ENCODE peak calls at places on chromosomes 2 and 18, in seven cellular contexts. Q, U, K, P, S, Y and R are unnamed samples.

GRCh38 chr2:1893856-1894255 is 149.5 kb upstream of the PXDN start:
- DNase-seq in Q (no peak), U (no peak), K (no peak), P (no peak), S (no peak), Y (no peak), R (no peak)

GRCh38 chr2:37000273-37000780 is 34.0 kb upstream of the STRN start:
- DNase-seq in Q (no peak), U (no peak), K (peak), P (no peak), S (no peak), Y (no peak), R (no peak)

GRCh38 chr2:150076281-150076680 is 411.2 kb downstream of the RND3 start:
- DNase-seq in Q (no peak), U (no peak), K (peak), P (peak), S (no peak), Y (no peak), R (peak)

GRCh38 chr2:202671317-202672035 is 36.7 kb downstream of the FAM117B start:
- DNase-seq in Q (no peak), U (no peak), K (peak), P (no peak), S (no peak), Y (no peak), R (no peak)

GRCh38 chr2:69017080-69017479 is 4.1 kb downstream of the ANTXR1 start:
- DNase-seq in Q (no peak), U (no peak), K (peak), P (peak), S (no peak), Y (peak), R (peak)

GRCh38 chr2:77161009-77161408 is 361.2 kb downstream of the LRRTM4 start:
- DNase-seq in Q (no peak), U (no peak), K (peak), P (no peak), S (no peak), Y (no peak), R (no peak)

GRCh38 chr2:45616663-45617411 is 5.8 kb upstream of the SRBD1 start:
- DNase-seq in Q (no peak), U (no peak), K (peak), P (peak), S (no peak), Y (no peak), R (peak)

GRCh38 chr18:13813271-13813849 is 10.6 kb upstream of the MC5R start:
- DNase-seq in Q (peak), U (no peak), K (peak), P (peak), S (peak), Y (peak), R (peak)

GRCh38 chr2:182077451-182078142 is 91.9 kb downstream of the PPP1R1C start:
- DNase-seq in Q (no peak), U (no peak), K (peak), P (peak), S (peak), Y (peak), R (peak)

GRCh38 chr2:226115102-226115831 is 684.4 kb downstream of the IRS1 start:
- DNase-seq in Q (no peak), U (no peak), K (peak), P (peak), S (no peak), Y (no peak), R (peak)

GRCh38 chr2:158893057-158893456 is 75.4 kb upstream of the TANC1 start:
- DNase-seq in Q (no peak), U (no peak), K (peak), P (peak), S (no peak), Y (no peak), R (peak)

GRCh38 chr2:238700122-238700457 is 147.8 kb upstream of the TWIST2 start:
- DNase-seq in Q (peak), U (peak), K (peak), P (peak), S (peak), Y (no peak), R (peak)

GRCh38 chr18:46588971-46589660 is 67.9 kb downstream of the LOXHD1 start:
- DNase-seq in Q (no peak), U (no peak), K (no peak), P (no peak), S (no peak), Y (no peak), R (no peak)

GRCh38 chr2:235498556-235499305 is 4.9 kb downstream of the AGAP1 start:
- DNase-seq in Q (no peak), U (no peak), K (peak), P (no peak), S (no peak), Y (no peak), R (no peak)

GRCh38 chr2:235499306-235499812 is 5.5 kb downstream of the AGAP1 start:
- DNase-seq in Q (no peak), U (no peak), K (no peak), P (no peak), S (no peak), Y (no peak), R (no peak)

GRCh38 chr2:235500761-235501662 is 7.2 kb downstream of the AGAP1 start:
- DNase-seq in Q (no peak), U (no peak), K (peak), P (peak), S (no peak), Y (no peak), R (peak)

GRCh38 chr2:235500110-235500760 is 6.4 kb downstream of the AGAP1 start:
- DNase-seq in Q (no peak), U (no peak), K (no peak), P (no peak), S (no peak), Y (no peak), R (no peak)

DNA sequence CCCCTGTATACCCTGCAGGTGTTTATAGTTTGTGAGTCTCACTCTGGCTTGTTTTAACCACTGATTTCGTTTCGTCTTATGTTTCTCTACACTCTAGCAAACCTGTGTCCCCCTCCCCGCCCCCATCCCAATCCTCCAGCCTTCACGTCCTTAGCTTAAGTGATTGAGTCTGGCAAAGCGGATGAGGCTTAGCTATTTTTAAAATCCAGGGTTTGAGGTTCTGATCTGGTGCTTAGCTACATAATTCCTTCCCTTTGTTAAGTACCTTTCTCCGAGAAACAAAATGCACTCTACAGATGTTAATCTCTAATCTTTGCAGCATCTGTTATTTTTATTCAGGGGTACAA is 7.8 kb downstream of the AGAP1 start:
- DNase-seq in Q (no peak), U (no peak), K (no peak), P (no peak), S (no peak), Y (peak), R (peak)
- H3K4me3 ChIP-seq in Q (peak), U (no peak), K (no peak), P (no peak), S (no peak), Y (peak), R (peak)

GRCh38 chr2:9820020-9820973 is 23.0 kb upstream of the TAF1B start:
- DNase-seq in Q (no peak), U (no peak), K (peak), P (peak), S (no peak), Y (no peak), R (peak)

GRCh38 chr2:9819551-9819950 is 23.7 kb upstream of the TAF1B start:
- DNase-seq in Q (no peak), U (no peak), K (no peak), P (no peak), S (no peak), Y (no peak), R (no peak)

GRCh38 chr2:9824956-9825720 is 18.1 kb upstream of the TAF1B start:
- DNase-seq in Q (no peak), U (no peak), K (peak), P (no peak), S (no peak), Y (no peak), R (no peak)

GRCh38 chr2:9824441-9824840 is 18.8 kb upstream of the TAF1B start:
- DNase-seq in Q (no peak), U (no peak), K (no peak), P (no peak), S (no peak), Y (no peak), R (no peak)

GRCh38 chr2:9821805-9822445 is 21.3 kb upstream of the TAF1B start:
- DNase-seq in Q (no peak), U (no peak), K (no peak), P (no peak), S (no peak), Y (no peak), R (no peak)
- TF ChIP-seq CTCF in Q (no peak), U (no peak), K (no peak), P (no peak), S (no peak), Y (no peak), R (no peak)

GRCh38 chr18:59264651-59265245 is 8.5 kb downstream of the RAX start:
- DNase-seq in Q (no peak), U (no peak), K (no peak), P (no peak), S (no peak), Y (no peak), R (no peak)

GRCh38 chr18:59264136-59264571 is 9.1 kb downstream of the RAX start:
- DNase-seq in Q (no peak), U (no peak), K (no peak), P (no peak), S (no peak), Y (no peak), R (no peak)

GRCh38 chr18:59266459-59266858 is 6.8 kb downstream of the RAX start:
- DNase-seq in Q (no peak), U (no peak), K (no peak), P (no peak), S (no peak), Y (no peak), R (no peak)

GRCh38 chr18:59266019-59266369 is 7.3 kb downstream of the RAX start:
- DNase-seq in Q (no peak), U (no peak), K (no peak), P (no peak), S (no peak), Y (no peak), R (no peak)

DNA sequence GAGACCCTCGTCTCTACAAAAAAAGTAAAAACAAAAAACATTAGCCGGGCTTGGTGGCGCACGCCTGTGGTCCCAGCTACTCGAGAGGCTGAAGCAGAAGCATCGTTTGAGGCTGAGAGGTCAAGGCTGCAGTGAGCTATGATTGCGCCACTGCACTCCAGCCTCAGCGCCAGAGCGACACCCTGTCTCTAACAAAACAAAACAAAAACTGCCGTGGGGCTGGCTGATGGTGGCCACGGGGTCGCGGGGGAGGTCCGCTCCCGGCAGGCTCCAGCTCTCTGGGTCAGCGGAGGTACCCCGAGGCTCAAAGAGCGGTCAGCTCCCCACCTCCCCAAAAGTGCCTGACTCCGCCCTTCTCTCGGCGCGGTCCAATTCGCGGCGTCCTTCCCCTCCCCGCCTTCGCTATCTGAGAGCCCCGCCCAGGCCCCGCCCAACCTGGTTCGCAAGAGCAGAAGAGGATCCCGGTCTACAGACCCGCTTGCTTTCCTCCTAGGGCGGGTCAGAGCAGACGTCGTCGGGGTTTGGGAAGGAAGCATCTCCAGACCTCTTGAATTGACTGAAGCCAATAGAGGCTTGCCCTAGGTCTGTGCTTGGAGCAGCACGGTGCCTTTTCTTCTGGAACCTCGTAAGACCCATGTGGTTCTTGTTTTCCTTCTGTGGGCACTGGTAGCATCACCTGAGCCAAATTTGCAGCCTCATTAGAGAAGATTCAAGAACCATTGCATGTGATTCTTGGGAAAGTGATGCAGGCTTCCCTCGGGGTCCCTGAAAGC is 7.8 kb downstream of the RAX start:
- DNase-seq in Q (no peak), U (no peak), K (no peak), P (no peak), S (no peak), Y (no peak), R (no peak)
- H3K4me3 ChIP-seq in Q (no peak), U (no peak), K (no peak), P (peak), S (no peak), Y (peak), R (peak)

GRCh38 chr2:185738679-185739472 is at the start of gene FSIP2:
- DNase-seq in Q (peak), U (peak), K (peak), P (peak), S (peak), Y (peak), R (peak)
- TF ChIP-seq CTCF in Q (peak), U (peak), K (peak), P (peak), S (peak), Y (peak), R (peak)

GRCh38 chr2:230907361-230908093 is 17.5 kb downstream of the GPR55 start:
- DNase-seq in Q (no peak), U (no peak), K (no peak), P (no peak), S (peak), Y (no peak), R (no peak)

GRCh38 chr2:230906471-230907230 is 18.4 kb downstream of the GPR55 start:
- DNase-seq in Q (no peak), U (no peak), K (no peak), P (no peak), S (peak), Y (peak), R (no peak)

GRCh38 chr2:230909841-230910545 is 15.0 kb downstream of the GPR55 start:
- DNase-seq in Q (no peak), U (no peak), K (no peak), P (no peak), S (no peak), Y (no peak), R (no peak)

GRCh38 chr2:230908595-230909191 is 16.3 kb downstream of the GPR55 start:
- DNase-seq in Q (peak), U (no peak), K (peak), P (peak), S (peak), Y (no peak), R (peak)

DNA sequence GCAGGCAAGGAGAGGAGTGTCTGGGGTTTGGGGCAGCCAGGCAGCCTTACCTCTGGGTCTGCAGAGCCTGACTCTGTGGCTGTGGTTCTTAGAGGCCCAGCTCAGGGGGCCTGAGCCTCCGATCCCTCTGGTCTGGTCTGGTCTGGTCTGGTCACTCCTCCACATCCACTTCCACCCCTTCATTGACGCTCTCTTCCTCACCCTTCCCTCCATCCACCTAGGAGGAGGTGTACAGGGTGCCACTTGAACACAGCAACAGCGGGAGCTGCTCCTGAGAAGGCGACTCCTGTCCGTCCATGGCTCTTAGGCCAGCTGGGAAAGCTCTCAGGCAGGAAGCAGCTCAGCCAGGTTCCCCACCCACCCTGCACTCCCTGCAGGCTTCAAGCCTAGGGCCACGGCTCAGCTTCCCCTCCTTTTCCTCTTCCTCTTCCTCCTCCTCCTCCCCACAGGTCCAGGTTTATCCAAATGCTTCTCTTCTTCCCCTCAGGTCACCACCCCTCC is 16.9 kb downstream of the GPR55 start:
- DNase-seq in Q (no peak), U (no peak), K (no peak), P (no peak), S (peak), Y (no peak), R (no peak)
- H3K4me3 ChIP-seq in Q (peak), U (no peak), K (peak), P (no peak), S (no peak), Y (no peak), R (no peak)

DNA sequence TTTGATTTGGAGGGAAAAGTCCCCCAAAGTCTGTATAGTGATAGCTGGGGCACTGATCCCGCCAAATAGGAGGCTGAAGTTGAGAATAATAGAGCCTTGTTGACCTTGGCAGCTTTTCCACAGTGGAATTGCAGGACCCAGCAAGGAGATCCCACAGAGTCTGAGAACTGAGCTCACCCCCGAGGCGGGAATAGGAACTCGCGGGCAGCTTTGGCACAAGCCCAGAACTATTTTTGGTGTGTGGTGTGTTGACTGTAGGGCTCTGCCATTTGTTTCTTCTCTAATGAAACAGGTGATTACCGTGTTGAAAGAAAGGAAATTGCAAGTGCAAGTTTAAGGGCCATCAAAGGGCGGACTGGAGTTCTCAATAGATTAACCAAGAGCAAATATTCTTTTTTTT is 34.0 kb downstream of the SH3RF3 start:
- DNase-seq in Q (peak), U (no peak), K (peak), P (no peak), S (no peak), Y (peak), R (no peak)
- TF ChIP-seq CTCF in Q (no peak), U (no peak), K (no peak), P (no peak), S (no peak), Y (no peak), R (no peak)

DNA sequence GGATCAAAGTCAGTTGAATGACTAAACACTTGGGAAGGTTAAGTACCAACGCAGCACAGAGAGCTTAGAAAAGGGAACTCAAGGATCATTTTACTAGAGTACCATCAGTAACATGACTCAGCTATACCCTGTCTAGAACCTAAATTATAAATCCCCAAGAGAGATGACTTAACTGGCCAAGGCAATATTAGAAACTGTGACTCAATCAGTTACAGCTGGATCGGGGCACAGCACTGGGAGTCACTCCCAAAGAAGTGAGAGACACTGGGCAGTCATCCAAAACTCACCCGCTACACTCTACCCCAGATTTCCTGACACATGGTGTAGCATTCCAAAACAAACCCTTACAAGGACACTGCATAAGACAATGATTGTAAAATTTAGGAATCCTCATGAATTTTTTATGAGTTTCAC is 17.7 kb downstream of the IWS1 start:
- DNase-seq in Q (peak), U (no peak), K (peak), P (peak), S (peak), Y (peak), R (peak)
- H3K4me3 ChIP-seq in Q (no peak), U (no peak), K (no peak), P (no peak), S (no peak), Y (no peak), R (no peak)